ENCODE peak calls at places on chromosomes 5 and 9, in nine cellular contexts. J is prostate gland, E is H1, G is endothelial cell of umbilical vein, I is GM23338, A is esophagus muscularis mucosa, B is SK-N-SH, F is spleen, C is upper lobe of left lung. D is an unnamed sample.

GRCh38 chr9:104895572-104895971 is 32.4 kb downstream of the ABCA1 start:
- DNase-seq in G (no peak), J (no peak), A (no peak), F (no peak), B (no peak), I (no peak), E (no peak), C (no peak), D (no peak)

GRCh38 chr5:149632311-149633251 is 51.3 kb downstream of the ARHGEF37 start:
- DNase-seq in A (no peak), G (peak; percentile 76), C (peak; percentile 60), E (peak; percentile 53), I (peak; percentile 51), B (no peak), F (no peak), J (no peak), D (peak; percentile 82)

GRCh38 chr9:114864471-114864870 is 58.6 kb upstream of the TNFSF15 start:
- DNase-seq in E (no peak), F (no peak), I (no peak), A (no peak), J (no peak), C (no peak), G (no peak), B (no peak), D (no peak)

GRCh38 chr9:76401176-76401575 is 7.0 kb upstream of the RFK start:
- DNase-seq in G (no peak), C (no peak), E (no peak), I (no peak), J (peak; percentile 32), A (no peak), F (no peak), B (no peak), D (no peak)

GRCh38 chr9:124222918-124223720 is 34.6 kb upstream of the NEK6 start:
- DNase-seq in B (no peak), C (peak; percentile 94), G (peak; percentile 81), E (no peak), I (no peak), J (peak; percentile 79), A (no peak), F (peak; percentile 93), D (peak; percentile 95)

GRCh38 chr9:124220551-124221451 is 36.9 kb upstream of the NEK6 start:
- DNase-seq in G (peak; percentile 91), I (no peak), B (peak; percentile 33), F (peak; percentile 57), J (peak; percentile 87), E (no peak), C (peak; percentile 41), A (no peak), D (peak; percentile 82)

GRCh38 chr5:124923131-124923530 is 176.7 kb upstream of the ZNF608 start:
- DNase-seq in I (no peak), A (no peak), C (peak; percentile 35), J (no peak), G (peak; percentile 90), B (no peak), E (no peak), F (no peak), D (no peak)

GRCh38 chr5:143514915-143515314 is 111.4 kb upstream of the NR3C1 start:
- DNase-seq in I (no peak), F (no peak), J (no peak), B (no peak), E (no peak), G (no peak), C (no peak), A (no peak), D (no peak)

GRCh38 chr9:97633859-97634485 is 351 bp downstream of the NCBP1 start:
- DNase-seq in A (no peak), G (peak; percentile 36), C (no peak), B (no peak), J (no peak), F (no peak), I (peak; percentile 31), E (no peak), D (no peak)

GRCh38 chr9:87514136-87514535 is 16.5 kb downstream of the DAPK1 start:
- DNase-seq in E (no peak), A (no peak), C (no peak), I (no peak), J (no peak), B (no peak), G (no peak), F (no peak), D (no peak)

GRCh38 chr9:87515588-87516221 is 18.0 kb downstream of the DAPK1 start:
- DNase-seq in F (no peak), J (no peak), C (no peak), B (no peak), I (no peak), A (no peak), G (no peak), E (no peak), D (no peak)

GRCh38 chr9:87516931-87517300 is 19.2 kb downstream of the DAPK1 start:
- DNase-seq in J (no peak), A (peak; percentile 50), C (no peak), B (no peak), I (peak; percentile 25), E (no peak), F (no peak), G (no peak), D (no peak)

GRCh38 chr9:87516222-87516930 is 18.7 kb downstream of the DAPK1 start:
- DNase-seq in B (no peak), F (peak; percentile 84), E (no peak), I (no peak), A (no peak), J (no peak), C (peak; percentile 85), G (peak; percentile 90), D (peak; percentile 44)

GRCh38 chr9:87515086-87515485 is 17.4 kb downstream of the DAPK1 start:
- DNase-seq in I (no peak), F (no peak), E (no peak), J (no peak), B (no peak), A (no peak), C (no peak), G (no peak), D (no peak)
- H3K27ac ChIP-seq in I (no peak overlapping the region), F (peak overlapping the region; percentile 65), E (no peak overlapping the region), J (no peak overlapping the region), B (peak overlapping the region; percentile 39), A (peak overlapping the region; percentile 62), C (peak overlapping the region; percentile 49), G (peak overlapping the region; percentile 64), D (peak overlapping the region; percentile 68)

GRCh38 chr5:59039003-59039295 is 456.1 kb downstream of the RAB3C start:
- DNase-seq in C (peak; percentile 28), J (peak; percentile 11), G (peak; percentile 10), F (no peak), B (no peak), A (no peak), E (no peak), I (no peak), D (no peak)

GRCh38 chr5:59038169-59039002 is 455.5 kb downstream of the RAB3C start:
- DNase-seq in E (peak; percentile 71), A (no peak), B (no peak), G (no peak), J (no peak), C (no peak), I (peak; percentile 43), F (no peak), D (no peak)

GRCh38 chr5:59040804-59041201 is 457.9 kb downstream of the RAB3C start:
- DNase-seq in F (no peak), I (no peak), E (no peak), G (no peak), A (no peak), J (no peak), B (no peak), C (no peak), D (no peak)

GRCh38 chr5:59040007-59040803 is 457.3 kb downstream of the RAB3C start:
- DNase-seq in C (peak; percentile 25), F (no peak), G (peak; percentile 31), I (peak; percentile 9), B (no peak), A (no peak), E (no peak), J (no peak), D (no peak)

DNA sequence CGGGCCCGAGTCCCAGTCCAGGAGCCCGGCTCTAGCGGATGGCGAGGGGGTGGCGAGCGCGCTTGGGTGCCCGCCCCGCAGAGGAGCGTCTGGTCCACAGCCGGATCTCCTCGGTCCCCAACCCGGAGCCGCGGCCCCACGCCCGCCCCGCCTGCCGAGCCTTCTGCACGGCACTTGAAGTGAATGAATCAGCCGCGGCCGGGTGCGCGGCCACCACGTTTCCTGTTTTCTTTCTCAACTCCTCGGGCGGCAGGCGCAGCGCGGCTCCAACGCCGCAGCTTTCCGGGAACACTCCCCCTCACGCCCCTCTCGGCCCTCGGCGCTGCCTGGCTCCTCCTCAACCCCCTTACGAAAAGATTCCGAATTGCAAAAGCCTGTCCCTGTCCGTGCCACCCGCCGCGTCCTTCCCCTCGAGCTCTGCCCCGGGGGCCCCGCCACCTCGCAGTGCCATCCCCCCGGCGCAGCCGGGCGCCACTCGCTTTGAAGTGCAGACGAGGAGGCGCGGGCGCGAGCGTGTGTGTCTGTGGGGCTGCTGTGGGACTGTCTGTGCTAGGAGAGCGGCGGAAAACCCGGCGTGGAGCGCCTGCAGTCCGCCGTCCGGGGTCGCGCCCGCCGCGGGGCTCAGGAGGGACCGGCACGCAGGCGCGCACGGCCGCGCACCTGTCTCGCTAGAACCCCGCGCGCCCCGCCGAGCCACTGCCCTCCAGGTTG is 456.6 kb downstream of the RAB3C start:
- DNase-seq in G (peak; percentile 77), B (peak; percentile 87), A (peak; percentile 97), E (peak; percentile 77), F (peak; percentile 96), C (peak; percentile 92), I (peak; percentile 82), J (peak; percentile 60), D (peak; percentile 85)
- TF ChIP-seq POLR2AphosphoS5 in G (peak; percentile 57), B (peak; percentile 15), A (no peak), E (no peak), F (peak; percentile 83), C (peak; percentile 75), I (no peak), J (no peak), D (no peak)

DNA sequence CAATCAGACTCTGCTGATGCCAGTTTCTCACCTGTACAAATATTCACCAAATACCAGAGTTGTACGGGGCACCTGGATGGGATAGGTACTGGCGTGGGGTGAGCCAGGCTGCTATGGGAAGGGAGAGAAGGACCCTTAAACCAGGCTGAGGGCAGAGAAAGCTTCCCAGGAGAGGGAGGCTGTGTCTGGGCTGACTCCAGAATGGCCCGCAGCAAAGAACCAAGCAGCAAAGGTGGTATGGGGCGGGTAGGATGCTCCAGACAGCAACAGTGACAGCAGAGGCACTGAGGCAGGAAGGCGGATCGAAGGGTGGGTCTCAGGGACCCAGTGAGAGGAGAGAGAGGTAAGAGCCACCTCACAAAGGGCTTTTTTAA is 69.1 kb upstream of the NIPAL4 start:
- DNase-seq in G (no peak), C (no peak), B (no peak), E (no peak), J (no peak), A (peak; percentile 64), F (no peak), I (no peak), D (no peak)
- H3K27ac ChIP-seq in G (peak overlapping the region; percentile 19), C (no peak overlapping the region), B (peak overlapping the region; percentile 53), E (no peak overlapping the region), J (peak overlapping the region; percentile 52), A (peak overlapping the region; percentile 27), F (no peak overlapping the region), I (no peak overlapping the region), D (peak overlapping the region; percentile 58)

DNA sequence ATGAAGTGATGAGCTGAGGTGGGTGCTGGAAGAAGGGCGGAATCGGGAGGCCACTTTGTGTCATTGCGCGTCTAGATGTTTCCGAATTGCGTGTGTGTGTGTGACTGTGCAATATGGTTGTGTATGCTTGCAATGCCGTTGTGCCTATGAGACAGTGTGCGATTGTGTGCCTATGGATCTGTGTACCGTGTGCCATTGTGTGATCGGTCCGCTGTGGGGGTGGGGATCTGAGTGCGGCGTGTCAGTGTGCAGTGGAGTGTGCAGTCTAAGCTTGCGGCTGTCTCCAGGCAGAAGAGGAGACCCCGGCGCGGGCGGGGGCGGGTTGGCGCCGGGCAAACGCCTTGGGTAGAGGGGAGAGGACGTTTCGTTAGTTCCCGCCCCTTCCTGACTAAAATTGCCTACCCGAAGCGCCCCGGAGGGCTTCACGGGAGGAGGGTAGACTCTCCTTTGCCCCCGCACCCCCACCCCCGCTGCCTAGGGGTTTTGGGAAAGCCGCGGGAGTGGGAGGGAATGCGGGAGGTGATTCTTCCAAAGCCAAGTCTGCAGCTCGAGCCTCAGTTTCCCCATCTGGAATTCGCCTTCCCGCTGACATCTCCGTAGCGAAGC is 24.2 kb downstream of the PCDHGC5 start:
- DNase-seq in G (peak; percentile 62), C (peak; percentile 37), F (peak; percentile 86), E (peak; percentile 70), B (peak; percentile 72), I (peak; percentile 51), A (no peak), J (peak; percentile 33), D (no peak)
- TF ChIP-seq POLR2AphosphoS5 in G (no peak), C (peak; percentile 30), F (peak; percentile 36), E (peak; percentile 58), B (no peak), I (no peak), A (no peak), J (no peak), D (no peak)